ENCODE peak calls at places on chromosomes 6 and 20, in seven cellular contexts. Q is heart left ventricle, F is body of pancreas, S is A549, C is ovary, E is tibial nerve, I is K562. K is an unnamed sample. For H3K9me3, the result is how much of the 10 kb centered on the place peaks cover.

GRCh38 chr6:34791842-34792604 is at the start of gene BLTP3A:
- DNase-seq in Q (peak), F (peak), S (peak), C (peak), E (peak), I (peak), K (peak)

GRCh38 chr6:110560239-110561015 is 84.0 kb upstream of the SLC22A16 start:
- DNase-seq in Q (no peak), F (no peak), S (no peak), C (no peak), E (no peak), I (no peak), K (no peak)

GRCh38 chr6:108115598-108116058 is 41.1 kb upstream of the OSTM1 start:
- DNase-seq in Q (no peak), F (peak), S (peak), C (peak), E (no peak), I (peak), K (peak)

GRCh38 chr6:133435065-133435728 is 194.0 kb downstream of the EYA4 start:
- DNase-seq in Q (peak), F (no peak), S (no peak), C (no peak), E (no peak), I (no peak), K (peak)

GRCh38 chr20:64077876-64078551 is 1.3 kb downstream of the RGS19 start:
- DNase-seq in Q (no peak), F (no peak), S (no peak), C (no peak), E (no peak), I (no peak), K (peak)

GRCh38 chr6:139373928-139374356 is 506 bp downstream of the CITED2 start:
- DNase-seq in Q (no peak), F (no peak), S (peak), C (no peak), E (peak), I (peak), K (no peak)

GRCh38 chr6:47810885-47811284 is 29.1 kb downstream of the OPN5 start:
- DNase-seq in Q (no peak), F (no peak), S (no peak), C (no peak), E (no peak), I (no peak), K (no peak)

GRCh38 chr20:33670715-33671499 is 3.3 kb downstream of the NECAB3 start:
- DNase-seq in Q (no peak), F (no peak), S (no peak), C (no peak), E (no peak), I (no peak), K (no peak)

GRCh38 chr6:31712296-31712695 is 2.9 kb upstream of the LY6G6D start:
- DNase-seq in Q (peak), F (no peak), S (peak), C (no peak), E (no peak), I (no peak), K (no peak)

GRCh38 chr6:133805876-133806275 is 83.0 kb upstream of the TCF21 start:
- DNase-seq in Q (no peak), F (no peak), S (no peak), C (no peak), E (no peak), I (no peak), K (peak)

GRCh38 chr6:105608393-105608705 is 205.5 kb upstream of the PREP start:
- DNase-seq in Q (no peak), F (no peak), S (no peak), C (no peak), E (no peak), I (no peak), K (no peak)

GRCh38 chr20:22675337-22675736 is 91.0 kb upstream of the FOXA2 start:
- DNase-seq in Q (no peak), F (no peak), S (no peak), C (no peak), E (no peak), I (no peak), K (no peak)

GRCh38 chr6:105795913-105796517 is 290.1 kb upstream of the PRDM1 start:
- DNase-seq in Q (no peak), F (no peak), S (peak), C (no peak), E (no peak), I (no peak), K (no peak)

GRCh38 chr20:52192296-52193007 is 873 bp upstream of the ZFP64 start:
- DNase-seq in Q (peak), F (no peak), S (peak), C (no peak), E (no peak), I (peak), K (no peak)

GRCh38 chr6:81480139-81480538 is 272.3 kb downstream of the TENT5A start:
- DNase-seq in Q (no peak), F (no peak), S (no peak), C (no peak), E (no peak), I (no peak), K (no peak)

GRCh38 chr6:158999154-158999668 is 791 bp downstream of the RSPH3 start:
- DNase-seq in Q (no peak), F (no peak), S (peak), C (no peak), E (no peak), I (no peak), K (no peak)

GRCh38 chr6:108661430-108661829 is 100.7 kb downstream of the FOXO3 start:
- DNase-seq in Q (no peak), F (no peak), S (no peak), C (no peak), E (no peak), I (no peak), K (no peak)

GRCh38 chr6:27679968-27680694 is 207.2 kb upstream of the ZNF184 start:
- DNase-seq in Q (no peak), F (no peak), S (no peak), C (no peak), E (no peak), I (no peak), K (no peak)

GRCh38 chr20:57579331-57579897 is 18.5 kb downstream of the PCK1 start:
- DNase-seq in Q (no peak), F (no peak), S (no peak), C (no peak), E (no peak), I (no peak), K (peak)

GRCh38 chr20:24987873-24988835 is 4.4 kb downstream of the APMAP start:
- DNase-seq in Q (peak), F (no peak), S (no peak), C (no peak), E (no peak), I (no peak), K (no peak)

GRCh38 chr6:27168108-27168507 is 79.4 kb upstream of the PRSS16 start:
- DNase-seq in Q (no peak), F (no peak), S (no peak), C (no peak), E (no peak), I (no peak), K (no peak)

GRCh38 chr6:101445527-101445926 is 52.0 kb downstream of the GRIK2 start:
- DNase-seq in Q (no peak), F (no peak), S (no peak), C (no peak), E (no peak), I (no peak), K (no peak)

GRCh38 chr6:33914519-33915120 is 110.8 kb upstream of the MLN start:
- DNase-seq in Q (peak), F (no peak), S (no peak), C (no peak), E (no peak), I (no peak), K (no peak)

GRCh38 chr6:93675856-93676255 is 256.5 kb upstream of the EPHA7 start:
- DNase-seq in Q (no peak), F (no peak), S (no peak), C (no peak), E (no peak), I (no peak), K (no peak)

GRCh38 chr20:43983904-43984361 is 69.3 kb downstream of the TOX2 start:
- DNase-seq in Q (no peak), F (no peak), S (no peak), C (no peak), E (no peak), I (no peak), K (no peak)

GRCh38 chr6:74585779-74586178 is 620.1 kb downstream of the COL12A1 start:
- DNase-seq in Q (no peak), F (no peak), S (no peak), C (no peak), E (no peak), I (no peak), K (no peak)

GRCh38 chr6:16949696-16950095 is 152.2 kb upstream of the STMND1 start:
- DNase-seq in Q (no peak), F (no peak), S (no peak), C (no peak), E (no peak), I (no peak), K (no peak)

GRCh38 chr20:46127396-46128010 is 9.4 kb downstream of the CD40 start:
- DNase-seq in Q (no peak), F (no peak), S (no peak), C (no peak), E (no peak), I (no peak), K (no peak)

GRCh38 chr6:157954150-157955117 is 27.2 kb upstream of the SYNJ2 start:
- DNase-seq in Q (no peak), F (peak), S (no peak), C (no peak), E (no peak), I (no peak), K (peak)

GRCh38 chr20:44705364-44706094 is 9.6 kb upstream of the CCN5 start:
- DNase-seq in Q (no peak), F (no peak), S (no peak), C (no peak), E (no peak), I (no peak), K (no peak)

GRCh38 chr6:159716247-159717086 is 10.8 kb upstream of the WTAP start:
- DNase-seq in Q (no peak), F (peak), S (no peak), C (no peak), E (peak), I (no peak), K (no peak)

GRCh38 chr6:111565316-111566221 is 40.1 kb downstream of the TRAF3IP2 start:
- DNase-seq in Q (no peak), F (peak), S (no peak), C (no peak), E (no peak), I (no peak), K (no peak)

GRCh38 chr6:35496851-35497570 is at the start of gene TEAD3:
- DNase-seq in Q (peak), F (peak), S (peak), C (peak), E (peak), I (peak), K (no peak)

GRCh38 chr6:77962070-77962469 is 309.2 kb downstream of the MEI4 start:
- DNase-seq in Q (no peak), F (no peak), S (no peak), C (no peak), E (no peak), I (no peak), K (no peak)
- H3K9me3 ChIP-seq in Q (under half), F (under half), S (under half), C (under half), E (under half), I (under half), K (under half)

DNA sequence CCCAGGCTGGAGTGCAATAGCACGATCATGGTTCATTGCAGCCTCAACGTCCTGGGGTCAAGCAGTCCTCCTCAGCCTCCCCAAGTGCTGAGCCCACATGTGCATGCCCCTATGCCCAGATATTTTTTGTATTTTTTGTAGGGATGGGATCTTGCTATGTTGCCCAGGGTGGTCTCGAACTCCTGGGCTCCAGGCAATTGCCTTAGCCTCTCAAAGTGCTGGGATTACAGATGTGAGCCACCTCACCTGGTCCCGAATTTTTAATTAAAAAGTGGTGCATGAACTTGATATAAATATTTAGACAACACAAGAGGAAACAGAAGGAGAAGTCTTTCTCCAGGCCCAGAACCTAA is 7.1 kb upstream of the RNF114 start:
- DNase-seq in Q (no peak), F (no peak), S (no peak), C (no peak), E (no peak), I (no peak), K (no peak)
- H3K27ac ChIP-seq in Q (no peak), F (no peak), S (peak), C (no peak), E (no peak), I (no peak), K (no peak)

GRCh38 chr20:50193169-50193850 is 2.7 kb downstream of the CEBPB start:
- DNase-seq in Q (peak), F (peak), S (no peak), C (peak), E (peak), I (peak), K (peak)

GRCh38 chr20:50191065-50191565 is 485 bp downstream of the CEBPB start:
- DNase-seq in Q (peak), F (peak), S (no peak), C (peak), E (peak), I (peak), K (peak)

GRCh38 chr20:50191566-50192363 is 1.1 kb downstream of the CEBPB start:
- DNase-seq in Q (peak), F (peak), S (no peak), C (peak), E (no peak), I (peak), K (peak)

GRCh38 chr20:50193851-50194830 is 3.5 kb downstream of the CEBPB start:
- DNase-seq in Q (no peak), F (no peak), S (no peak), C (peak), E (peak), I (no peak), K (peak)

GRCh38 chr20:50192364-50193168 is 1.9 kb downstream of the CEBPB start:
- DNase-seq in Q (peak), F (peak), S (peak), C (peak), E (peak), I (peak), K (peak)
- TF ChIP-seq POLR2A in Q (no peak), F (no peak), S (no peak), C (peak), E (peak), I (peak), K (no peak)

GRCh38 chr6:28791002-28791383 is 132.8 kb downstream of the TRIM27 start:
- DNase-seq in Q (no peak), F (no peak), S (no peak), C (no peak), E (no peak), I (no peak), K (no peak)
- H3K9me3 ChIP-seq in Q (under half), F (under half), S (under half), C (under half), E (under half), I (under half), K (under half)

DNA sequence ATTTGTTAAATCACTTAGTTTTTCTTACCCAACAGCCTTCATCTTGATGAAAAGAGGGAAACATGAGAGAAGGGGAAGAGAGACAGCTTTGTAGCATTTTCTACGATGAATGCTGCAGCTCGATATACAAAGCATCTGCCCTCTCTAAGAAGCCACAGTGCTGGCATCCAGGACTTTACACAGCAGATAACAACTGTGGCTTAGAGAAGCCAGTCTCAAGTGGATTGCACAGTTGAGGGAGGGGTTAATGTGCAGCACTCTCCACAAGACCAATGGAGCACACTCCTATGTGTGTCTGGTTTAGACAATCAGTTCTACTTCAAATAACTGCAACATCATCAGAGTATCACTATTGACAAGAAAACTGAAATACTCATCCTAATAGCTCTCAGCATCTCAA is 5.8 kb downstream of the C6orf120 start:
- DNase-seq in Q (no peak), F (no peak), S (no peak), C (no peak), E (no peak), I (no peak), K (no peak)
- H3K27ac ChIP-seq in Q (no peak), F (no peak), S (no peak), C (no peak), E (no peak), I (no peak), K (no peak)

GRCh38 chr6:30600576-30600975 is 16.5 kb downstream of the PPP1R10 start:
- DNase-seq in Q (peak), F (peak), S (no peak), C (peak), E (no peak), I (no peak), K (peak)
- TF ChIP-seq POLR2A in Q (no peak), F (peak), S (no peak), C (no peak), E (no peak), I (peak), K (no peak)

GRCh38 chr6:30295844-30296243 is 30.9 kb upstream of the TRIM39 start:
- DNase-seq in Q (no peak), F (no peak), S (no peak), C (no peak), E (no peak), I (no peak), K (no peak)
- H3K9me3 ChIP-seq in Q (under half), F (under half), S (under half), C (under half), E (under half), I (under half), K (under half)

K was measured in right lobe of liver.